ENCODE peak calls at places on chromosomes 16 and 17, in five cellular contexts. A, S, O, T and U are unnamed samples.

GRCh38 chr17:81417049-81417878 is 22.0 kb downstream of the BAHCC1 start:
- DNase-seq in A (no peak), S (no peak), O (peak), T (no peak), U (no peak)

GRCh38 chr17:70521821-70522256 is 352.5 kb downstream of the KCNJ2 start:
- DNase-seq in A (peak), S (no peak), O (peak), T (peak), U (peak)

GRCh38 chr16:86291491-86291890 is 218.8 kb upstream of the FOXF1 start:
- DNase-seq in A (no peak), S (no peak), O (no peak), T (no peak), U (no peak)

GRCh38 chr17:29129731-29130130 is 50.5 kb downstream of the MYO18A start:
- DNase-seq in A (no peak), S (no peak), O (no peak), T (no peak), U (no peak)

GRCh38 chr16:78506372-78507193 is 407.1 kb downstream of the WWOX start:
- DNase-seq in A (no peak), S (no peak), O (no peak), T (no peak), U (no peak)

GRCh38 chr17:77845541-77846225 is 112.8 kb upstream of the TNRC6C start:
- DNase-seq in A (no peak), S (no peak), O (no peak), T (no peak), U (no peak)

GRCh38 chr16:11613381-11614303 is 26.9 kb upstream of the LITAF start:
- DNase-seq in A (no peak), S (no peak), O (peak), T (peak), U (peak)

GRCh38 chr17:38702166-38702899 is 2.7 kb upstream of the MLLT6 start:
- DNase-seq in A (peak), S (peak), O (peak), T (peak), U (peak)

GRCh38 chr16:65548470-65548869 is 426.6 kb upstream of the CDH11 start:
- DNase-seq in A (no peak), S (no peak), O (no peak), T (no peak), U (no peak)

GRCh38 chr16:11819798-11820197 is 22.7 kb upstream of the ZC3H7A start:
- DNase-seq in A (no peak), S (no peak), O (no peak), T (no peak), U (no peak)

GRCh38 chr17:50447870-50448573 is 20.7 kb downstream of the CHAD start:
- DNase-seq in A (peak), S (no peak), O (no peak), T (no peak), U (no peak)